ENCODE peak calls at places on chromosomes 3 and 15, in ten cellular contexts. H is mammary epithelial cell, V is body of pancreas, J is HFFc6, N is astrocyte, G is H9, T is RWPE1, Z is PC-9, Y is GM10248, D is DND-41. K is an unnamed sample.

GRCh38 chr3:110307065-110307809 is 764.4 kb upstream of the NECTIN3 start:
- DNase-seq in N (peak; percentile 20), Z (no peak), G (no peak), J (peak; percentile 37), T (no peak), V (no peak), D (no peak), Y (no peak), H (no peak), K (no peak)

GRCh38 chr3:60319179-60319858 is 931.9 kb downstream of the FHIT start:
- DNase-seq in V (no peak), G (no peak), Z (no peak), Y (no peak), D (no peak), H (no peak), N (no peak), T (no peak), J (no peak), K (no peak)

GRCh38 chr3:46923559-46924350 is 46.2 kb downstream of the PTH1R start:
- DNase-seq in V (peak; percentile 55), Z (no peak), N (no peak), T (no peak), Y (peak; percentile 76), H (no peak), D (peak; percentile 51), G (peak; percentile 66), J (peak; percentile 24), K (peak; percentile 38)

GRCh38 chr3:64454768-64455167 is 229.5 kb upstream of the PRICKLE2 start:
- DNase-seq in Z (no peak), T (no peak), J (no peak), Y (no peak), N (no peak), G (no peak), V (no peak), H (no peak), D (no peak), K (no peak)

GRCh38 chr3:140147965-140148490 is 213.0 kb downstream of the CLSTN2 start:
- DNase-seq in V (no peak), H (no peak), J (no peak), Y (no peak), G (no peak), N (no peak), Z (no peak), D (no peak), T (no peak), K (no peak)

GRCh38 chr3:193826126-193826795 is 233.3 kb downstream of the OPA1 start:
- DNase-seq in G (no peak), N (peak; percentile 91), D (no peak), T (no peak), V (peak; percentile 75), J (peak; percentile 53), Z (peak; percentile 67), H (peak; percentile 95), Y (no peak), K (peak; percentile 58)

GRCh38 chr3:185733980-185734724 is 90.7 kb downstream of the IGF2BP2 start:
- DNase-seq in N (peak; percentile 76), H (peak; percentile 80), Y (peak; percentile 62), Z (peak; percentile 73), T (peak; percentile 89), V (peak; percentile 66), D (peak; percentile 23), G (peak; percentile 73), J (peak; percentile 73), K (peak; percentile 82)

GRCh38 chr3:186536883-186537553 is 7.2 kb downstream of the CRYGS start:
- DNase-seq in T (no peak), J (peak; percentile 35), H (no peak), Y (no peak), D (no peak), V (no peak), G (no peak), Z (no peak), N (peak; percentile 37), K (no peak)

GRCh38 chr15:79025201-79025600 is 65.4 kb downstream of the RASGRF1 start:
- DNase-seq in G (no peak), T (no peak), Y (peak; percentile 44), D (peak; percentile 48), J (no peak), H (no peak), Z (no peak), N (no peak), V (no peak), K (peak; percentile 36)
- TF ChIP-seq CTCF in G (peak; percentile 53), T (no peak), Y (no peak), D (peak; percentile 48), J (no peak), H (no peak), Z (peak; percentile 38), N (no peak), V (no peak), K (no peak)

DNA sequence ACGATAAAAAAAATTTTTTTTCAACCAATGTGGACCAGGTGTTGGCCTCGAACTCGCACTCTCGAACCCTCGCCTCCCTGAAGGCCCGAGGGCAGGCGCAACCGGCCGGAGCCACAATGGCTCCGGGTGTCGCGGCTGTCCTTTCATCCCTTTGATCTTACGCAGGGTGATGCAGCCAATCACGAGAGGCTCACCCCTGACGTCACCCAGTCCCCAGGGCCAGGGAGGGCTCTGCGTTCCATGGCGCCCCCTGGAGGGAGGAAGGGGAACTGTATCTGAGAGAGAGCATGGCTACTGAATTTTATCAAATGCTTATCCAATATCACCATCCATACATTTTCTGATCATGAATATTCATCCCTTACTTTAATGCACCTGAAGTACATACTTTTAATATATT is 15.4 kb upstream of the GMNC start:
- DNase-seq in Y (no peak), J (no peak), V (no peak), T (no peak), D (peak; percentile 20), H (no peak), N (no peak), Z (no peak), G (peak; percentile 43), K (no peak)
- TF ChIP-seq CTCF in Y (peak; percentile 18), J (peak; percentile 64), V (no peak), T (peak; percentile 30), D (peak; percentile 57), H (peak; percentile 18), N (no peak), Z (peak; percentile 69), G (peak; percentile 69), K (peak; percentile 69)

GRCh38 chr3:4531478-4532025 is 38.4 kb downstream of the ITPR1 start:
- DNase-seq in D (no peak), N (peak; percentile 46), Y (no peak), H (peak; percentile 49), Z (peak; percentile 14), G (no peak), V (no peak), J (no peak), T (no peak), K (no peak)

GRCh38 chr3:4529901-4530588 is 36.9 kb downstream of the ITPR1 start:
- DNase-seq in D (no peak), Z (no peak), V (no peak), Y (no peak), H (no peak), T (no peak), J (no peak), N (no peak), G (no peak), K (no peak)

GRCh38 chr3:4528802-4529201 is 35.7 kb downstream of the ITPR1 start:
- DNase-seq in T (no peak), D (no peak), H (no peak), N (no peak), Y (no peak), J (no peak), G (no peak), V (no peak), Z (no peak), K (no peak)

GRCh38 chr3:4532535-4533112 is 39.5 kb downstream of the ITPR1 start:
- DNase-seq in Y (no peak), G (no peak), Z (no peak), V (no peak), H (no peak), N (no peak), D (no peak), J (no peak), T (no peak), K (no peak)

DNA sequence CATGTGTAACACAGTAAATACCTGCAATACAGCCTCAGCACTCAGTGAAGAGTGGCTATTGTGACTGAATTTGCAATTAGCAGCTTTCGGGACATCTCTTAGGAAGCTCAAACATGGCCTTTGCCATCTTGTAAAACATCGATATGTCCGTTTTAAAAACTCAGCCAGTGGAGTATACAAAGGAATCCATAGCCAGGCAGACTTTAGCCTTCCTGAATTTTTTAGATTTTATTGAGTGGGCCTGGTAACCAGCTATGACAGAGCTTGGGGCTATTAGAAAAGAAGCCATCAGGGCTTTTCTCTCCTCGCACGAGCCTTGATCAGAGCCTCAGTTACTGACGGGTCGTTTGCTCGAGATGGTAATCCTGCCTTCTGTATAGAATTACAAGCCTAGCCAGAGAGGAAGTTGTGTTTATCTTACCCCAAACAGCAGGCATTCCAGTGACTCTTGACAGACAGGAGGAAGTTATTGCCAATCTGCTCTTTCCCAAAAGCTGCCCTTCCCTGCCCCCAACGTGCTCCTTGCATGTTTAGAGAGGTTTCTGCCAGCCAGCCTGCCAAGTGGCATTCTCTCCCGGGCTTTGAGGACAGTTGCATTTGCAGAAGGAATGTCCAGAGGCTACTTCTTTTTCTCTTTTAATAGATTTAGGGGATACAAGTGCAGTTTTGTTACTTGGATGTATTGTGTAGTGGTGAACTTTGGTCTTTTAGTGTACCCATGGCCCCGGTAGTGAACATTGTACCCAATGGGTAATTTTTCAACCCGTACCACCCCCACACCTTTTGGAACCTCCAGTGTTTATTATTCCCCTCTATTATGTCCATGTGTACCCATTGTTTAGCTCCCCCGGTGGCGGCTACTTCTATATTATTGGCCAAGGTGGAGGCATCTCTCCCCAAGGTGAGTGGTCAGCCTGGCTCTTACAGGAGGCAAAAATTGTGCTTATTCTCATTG is 40.6 kb downstream of the ITPR1 start:
- DNase-seq in Z (peak; percentile 27), J (no peak), Y (no peak), N (peak; percentile 1), G (no peak), D (no peak), H (no peak), V (peak; percentile 28), T (no peak), K (no peak)
- TF ChIP-seq CTCF in Z (no peak), J (no peak), Y (no peak), N (no peak), G (peak; percentile 35), D (no peak), H (no peak), V (no peak), T (no peak), K (no peak)

GRCh38 chr15:92050220-92050898 is 196.9 kb downstream of the SLCO3A1 start:
- DNase-seq in G (no peak), H (no peak), N (no peak), Z (no peak), T (no peak), D (no peak), J (no peak), Y (no peak), V (no peak), K (no peak)

GRCh38 chr15:92049290-92050008 is 195.9 kb downstream of the SLCO3A1 start:
- DNase-seq in V (no peak), Z (no peak), J (no peak), N (no peak), Y (no peak), T (no peak), G (no peak), D (no peak), H (no peak), K (no peak)

GRCh38 chr15:92051726-92052125 is 198.2 kb downstream of the SLCO3A1 start:
- DNase-seq in N (no peak), J (peak; percentile 26), D (no peak), V (no peak), G (no peak), Y (no peak), Z (no peak), H (no peak), T (no peak), K (no peak)

GRCh38 chr15:92056875-92057274 is 203.4 kb downstream of the SLCO3A1 start:
- DNase-seq in V (peak; percentile 39), G (no peak), Z (no peak), T (no peak), Y (no peak), D (no peak), J (no peak), N (no peak), H (no peak), K (no peak)

GRCh38 chr15:92053727-92054316 is 200.3 kb downstream of the SLCO3A1 start:
- DNase-seq in J (no peak), G (no peak), H (no peak), N (no peak), Y (no peak), T (no peak), Z (no peak), D (no peak), V (no peak), K (no peak)
- TF ChIP-seq CTCF in J (peak; percentile 54), G (peak; percentile 71), H (peak; percentile 38), N (peak; percentile 49), Y (no peak), T (no peak), Z (peak; percentile 50), D (peak; percentile 50), V (no peak), K (peak; percentile 53)

K was measured in Calu3.